ENCODE peak calls at places on chromosomes 11 and 22, in six cellular contexts. W, R, O, U, T and E are unnamed samples.

GRCh38 chr11:64654958-64655541 is 64.0 kb downstream of the SLC22A12 start:
- DNase-seq in W (peak), R (no peak), O (no peak), U (no peak), T (no peak), E (no peak)

GRCh38 chr11:69647761-69648497 is 7.0 kb downstream of the CCND1 start:
- DNase-seq in W (peak), R (no peak), O (no peak), U (peak), T (peak), E (no peak)

GRCh38 chr11:78474451-78474850 is 56.8 kb upstream of the GAB2 start:
- DNase-seq in W (no peak), R (no peak), O (no peak), U (no peak), T (no peak), E (no peak)

GRCh38 chr22:32080904-32081303 is 37.8 kb downstream of the SLC5A1 start:
- DNase-seq in W (no peak), R (peak), O (peak), U (peak), T (no peak), E (peak)

GRCh38 chr11:36123353-36124220 is 165.6 kb downstream of the COMMD9 start:
- DNase-seq in W (no peak), R (no peak), O (peak), U (no peak), T (peak), E (no peak)

GRCh38 chr11:73978576-73979086 is 4.0 kb downstream of the UCP2 start:
- DNase-seq in W (peak), R (no peak), O (no peak), U (no peak), T (peak), E (no peak)

GRCh38 chr11:93370260-93370659 is 39.7 kb downstream of the DEUP1 start:
- DNase-seq in W (no peak), R (no peak), O (peak), U (no peak), T (no peak), E (no peak)

GRCh38 chr11:34624069-34624468 is 3.2 kb downstream of the EHF start:
- DNase-seq in W (peak), R (no peak), O (no peak), U (no peak), T (no peak), E (no peak)

GRCh38 chr11:83448686-83449085 is 162.5 kb upstream of the CCDC90B start:
- DNase-seq in W (no peak), R (no peak), O (no peak), U (no peak), T (no peak), E (no peak)

GRCh38 chr22:34866501-34867171 is 199.3 kb upstream of the ISX start:
- DNase-seq in W (no peak), R (no peak), O (peak), U (no peak), T (no peak), E (peak)

GRCh38 chr11:130312046-130312445 is 2.7 kb downstream of the ZBTB44 start:
- DNase-seq in W (no peak), R (no peak), O (no peak), U (no peak), T (no peak), E (no peak)

DNA sequence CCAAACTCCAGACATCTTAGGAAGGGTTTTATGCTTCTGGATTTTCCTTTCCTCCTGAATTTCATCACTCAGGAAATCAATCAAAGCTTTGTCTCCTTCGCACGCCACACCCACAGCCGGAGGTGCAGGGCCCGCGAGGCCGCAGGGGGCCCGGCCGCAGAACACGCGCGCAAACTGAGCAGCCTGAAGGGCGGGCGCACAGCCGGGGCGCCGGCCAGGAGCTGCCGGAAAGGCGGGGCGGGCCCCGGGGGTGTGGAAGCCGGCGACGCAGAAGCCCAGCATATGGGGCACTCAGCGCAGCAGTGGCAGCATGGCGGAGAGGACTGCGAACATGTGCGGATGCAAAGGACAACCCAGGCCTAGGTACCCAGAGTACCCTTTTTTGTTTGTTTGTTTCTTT is 33.1 kb upstream of the SPTBN2 start:
- DNase-seq in W (no peak), R (no peak), O (no peak), U (no peak), T (no peak), E (no peak)
- H3K27ac ChIP-seq in W (no peak), R (no peak), O (no peak), U (no peak), T (no peak), E (no peak)

GRCh38 chr11:45666648-45667642 is 1.5 kb upstream of the CHST1 start:
- DNase-seq in W (no peak), R (no peak), O (no peak), U (peak), T (peak), E (no peak)

GRCh38 chr11:45665206-45665932 is at the start of gene CHST1:
- DNase-seq in W (peak), R (no peak), O (no peak), U (peak), T (peak), E (no peak)

GRCh38 chr11:45667929-45668680 is 2.7 kb upstream of the CHST1 start:
- DNase-seq in W (no peak), R (no peak), O (no peak), U (no peak), T (peak), E (no peak)

GRCh38 chr11:45664376-45665205 is 831 bp downstream of the CHST1 start:
- DNase-seq in W (no peak), R (no peak), O (no peak), U (peak), T (peak), E (no peak)

DNA sequence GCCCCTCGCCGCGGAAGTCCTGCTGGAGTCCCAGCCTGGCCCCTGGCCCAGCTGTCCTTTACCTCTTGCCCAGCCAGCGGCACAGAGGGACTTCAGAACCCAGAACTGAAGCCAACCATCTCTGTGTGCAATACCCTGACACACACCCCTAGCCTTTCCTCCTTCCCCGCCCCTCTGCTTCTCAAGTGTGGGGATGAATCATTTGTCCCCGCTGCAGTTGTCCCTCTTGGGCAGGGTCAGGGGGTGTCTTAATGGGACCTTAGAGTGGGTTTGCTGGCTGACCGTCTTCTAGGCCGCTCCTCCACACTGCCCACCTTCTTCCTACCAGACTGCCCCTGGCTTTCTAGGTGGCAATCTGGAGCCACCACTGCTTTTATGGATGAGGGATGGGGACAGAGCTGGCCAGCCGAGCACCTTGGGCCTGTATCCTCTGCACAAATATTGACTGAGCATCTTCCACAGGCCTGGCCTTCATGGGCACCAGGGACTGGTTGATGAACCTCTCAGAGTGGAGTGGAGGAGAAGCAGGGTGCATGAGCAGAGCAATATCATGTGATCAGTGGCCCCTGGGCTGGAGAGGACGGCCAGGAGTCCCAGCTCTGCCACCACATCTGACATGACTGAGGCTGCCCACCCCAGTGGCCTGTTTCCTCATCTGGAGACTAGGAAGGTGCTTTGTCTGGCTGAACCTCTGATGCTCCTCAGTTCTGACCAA is 668 bp upstream of the CHST1 start:
- DNase-seq in W (no peak), R (no peak), O (peak), U (no peak), T (peak), E (no peak)
- H3K27ac ChIP-seq in W (no peak), R (no peak), O (no peak), U (no peak), T (no peak), E (no peak)

GRCh38 chr11:68535098-68535497 is 74.5 kb downstream of the PPP6R3 start:
- DNase-seq in W (no peak), R (no peak), O (no peak), U (no peak), T (no peak), E (no peak)

GRCh38 chr11:68538025-68538424 is 77.5 kb downstream of the PPP6R3 start:
- DNase-seq in W (no peak), R (no peak), O (no peak), U (no peak), T (no peak), E (no peak)

GRCh38 chr11:68533945-68534344 is 73.4 kb downstream of the PPP6R3 start:
- DNase-seq in W (no peak), R (peak), O (no peak), U (no peak), T (no peak), E (no peak)

GRCh38 chr11:68539370-68539769 is 78.8 kb downstream of the PPP6R3 start:
- DNase-seq in W (no peak), R (no peak), O (no peak), U (no peak), T (no peak), E (no peak)

GRCh38 chr11:68536706-68537105 is 76.2 kb downstream of the PPP6R3 start:
- DNase-seq in W (no peak), R (no peak), O (no peak), U (no peak), T (no peak), E (no peak)
- H3K27ac ChIP-seq in W (no peak), R (no peak), O (no peak), U (no peak), T (no peak), E (no peak)

DNA sequence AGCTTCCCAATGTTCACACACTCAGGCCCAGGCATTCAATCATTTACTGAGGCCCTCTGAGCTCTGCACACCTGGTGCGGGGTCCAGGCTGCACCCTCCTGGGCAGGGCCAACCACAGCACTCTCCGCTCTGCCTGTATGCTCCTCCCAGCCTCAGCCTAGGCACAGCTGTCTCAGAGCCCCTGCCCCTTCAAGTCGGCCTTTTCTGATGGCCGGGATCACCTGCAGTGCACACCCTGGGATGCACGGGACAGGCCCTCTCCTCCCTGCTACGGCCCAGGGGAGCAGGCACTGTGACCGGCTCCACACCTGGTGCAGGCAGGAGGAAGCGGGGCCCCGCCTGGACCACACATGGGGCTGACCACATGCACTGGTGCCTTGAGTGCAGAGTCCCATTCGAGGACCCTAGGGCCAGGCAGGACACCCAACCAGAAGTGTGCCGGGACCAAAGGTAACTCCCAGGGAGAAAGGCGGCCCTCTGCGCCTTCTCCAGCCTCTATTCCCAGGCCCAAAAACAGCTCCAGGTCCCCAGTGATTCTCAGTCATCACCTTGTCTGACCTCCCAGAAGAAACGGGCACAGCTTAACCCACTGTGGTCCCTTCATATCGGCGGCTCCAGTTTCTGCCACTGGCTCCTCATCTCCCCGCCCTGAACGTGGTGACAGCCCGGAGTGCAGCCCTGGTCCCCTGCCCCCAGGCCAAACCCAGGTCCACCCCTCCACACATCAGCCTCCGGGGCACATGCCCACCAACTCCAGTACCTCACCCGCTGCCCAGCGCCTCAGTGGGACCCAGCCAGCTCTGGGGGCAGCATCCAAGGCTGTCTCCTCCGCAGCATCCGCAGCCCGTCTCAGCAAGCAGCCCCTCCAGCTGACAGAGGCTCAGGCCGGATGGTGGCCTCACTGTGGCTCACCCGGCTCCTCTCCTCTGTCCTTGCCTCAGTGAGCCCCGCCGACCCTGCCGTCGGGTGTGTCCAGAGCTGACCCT is 17.5 kb downstream of the SULT4A1 start:
- DNase-seq in W (no peak), R (no peak), O (no peak), U (no peak), T (peak), E (no peak)
- H3K27ac ChIP-seq in W (no peak), R (no peak), O (no peak), U (no peak), T (no peak), E (no peak)

GRCh38 chr11:112293614-112294013 is 33.0 kb upstream of the PLET1 start:
- DNase-seq in W (no peak), R (no peak), O (no peak), U (no peak), T (no peak), E (no peak)
- H3K27ac ChIP-seq in W (peak), R (no peak), O (peak), U (no peak), T (peak), E (peak)

GRCh38 chr22:29209624-29209929 is 3.9 kb downstream of the EMID1 start:
- DNase-seq in W (no peak), R (no peak), O (no peak), U (no peak), T (no peak), E (no peak)
- H3K27ac ChIP-seq in W (no peak), R (no peak), O (no peak), U (no peak), T (no peak), E (no peak)